ENCODE peak calls at places on chromosome 12, in seven cellular contexts. H is GM23338; A is cardiac muscle cell; X is colonic mucosa; Q is CD8-positive, alpha-beta T cell; T is foreskin fibroblast; W is ovary. L is an unnamed sample.
A peak's percentile ranks its signal among the peaks of the same experiment; 100 is the strongest.

GRCh38 chr12:21561158-21561557 is 35.1 kb downstream of the SPX start:
- DNase-seq in H (no peak), A (no peak), X (no peak), Q (no peak), T (no peak), W (no peak), L (no peak)

GRCh38 chr12:52686063-52686462 is 5.9 kb upstream of the KRT1 start:
- DNase-seq in H (no peak), A (no peak), X (peak; percentile 55), Q (no peak), T (no peak), W (no peak), L (no peak)

GRCh38 chr12:78448692-78449091 is 415.9 kb upstream of the SYT1 start:
- DNase-seq in H (no peak), A (no peak), X (no peak), Q (no peak), T (no peak), W (no peak), L (no peak)

GRCh38 chr12:38919191-38919590 is 13.8 kb upstream of the CPNE8 start:
- DNase-seq in H (no peak), A (no peak), X (no peak), Q (no peak), T (no peak), W (no peak), L (no peak)

GRCh38 chr12:101299931-101300330 is 20.0 kb downstream of the UTP20 start:
- DNase-seq in H (no peak), A (no peak), X (no peak), Q (no peak), T (peak; percentile 10), W (no peak), L (no peak)

GRCh38 chr12:43104524-43104923 is 447.5 kb downstream of the ADAMTS20 start:
- DNase-seq in H (no peak), A (peak; percentile 82), X (no peak), Q (no peak), T (peak; percentile 57), W (no peak), L (peak; percentile 18)

GRCh38 chr12:112978163-112979081 is at the start of gene OAS2:
- DNase-seq in H (peak; percentile 28), A (peak; percentile 83), X (peak; percentile 61), Q (peak; percentile 80), T (peak; percentile 74), W (peak; percentile 29), L (no peak)

GRCh38 chr12:46224401-46224800 is 44.4 kb downstream of the SLC38A1 start:
- DNase-seq in H (no peak), A (peak; percentile 79), X (peak; percentile 28), Q (no peak), T (peak; percentile 51), W (peak; percentile 32), L (no peak)

GRCh38 chr12:95204141-95204866 is 13.0 kb downstream of the FGD6 start:
- DNase-seq in H (peak; percentile 79), A (peak; percentile 91), X (peak; percentile 48), Q (no peak), T (peak; percentile 81), W (peak; percentile 74), L (no peak)

GRCh38 chr12:60594035-60594711 is 998.3 kb downstream of the SLC16A7 start:
- DNase-seq in H (no peak), A (no peak), X (no peak), Q (no peak), T (no peak), W (no peak), L (no peak)

GRCh38 chr12:116053479-116054195 is 223.9 kb downstream of the MED13L start:
- DNase-seq in H (no peak), A (peak; percentile 97), X (peak; percentile 23), Q (no peak), T (peak; percentile 83), W (peak; percentile 71), L (peak; percentile 57)

GRCh38 chr12:107411792-107412535 is 273.6 kb upstream of the PWP1 start:
- DNase-seq in H (no peak), A (no peak), X (no peak), Q (no peak), T (peak; percentile 78), W (no peak), L (no peak)

GRCh38 chr12:107417004-107417403 is 268.6 kb upstream of the PWP1 start:
- DNase-seq in H (no peak), A (no peak), X (no peak), Q (no peak), T (no peak), W (no peak), L (no peak)

GRCh38 chr12:107415834-107416233 is 269.8 kb upstream of the PWP1 start:
- DNase-seq in H (no peak), A (no peak), X (no peak), Q (no peak), T (peak; percentile 12), W (no peak), L (no peak)

GRCh38 chr12:107418976-107419375 is 266.6 kb upstream of the PWP1 start:
- DNase-seq in H (no peak), A (no peak), X (no peak), Q (no peak), T (no peak), W (no peak), L (no peak)

GRCh38 chr12:107415066-107415465 is 270.5 kb upstream of the PWP1 start:
- DNase-seq in H (no peak), A (no peak), X (no peak), Q (no peak), T (peak; percentile 40), W (no peak), L (no peak)
- H3K4me3 ChIP-seq in H (no peak overlapping the region), A (no peak overlapping the region), X (no peak overlapping the region), Q (no peak overlapping the region), T (no peak overlapping the region), W (no peak overlapping the region), L (no peak overlapping the region)

GRCh38 chr12:10718279-10718821 is 4.8 kb downstream of the YBX3 start:
- DNase-seq in H (peak; percentile 32), A (peak; percentile 68), X (no peak), Q (no peak), T (peak; percentile 60), W (no peak), L (no peak)

GRCh38 chr12:10716704-10717315 is 6.3 kb downstream of the YBX3 start:
- DNase-seq in H (peak; percentile 53), A (peak; percentile 91), X (peak; percentile 88), Q (no peak), T (peak; percentile 87), W (peak; percentile 88), L (peak; percentile 76)

GRCh38 chr12:10717410-10717809 is 5.7 kb downstream of the YBX3 start:
- DNase-seq in H (peak; percentile 12), A (peak; percentile 40), X (no peak), Q (no peak), T (no peak), W (no peak), L (no peak)

GRCh38 chr12:10715491-10715890 is 7.6 kb downstream of the YBX3 start:
- DNase-seq in H (no peak), A (no peak), X (no peak), Q (no peak), T (no peak), W (no peak), L (no peak)

GRCh38 chr12:10716277-10716676 is 6.8 kb downstream of the YBX3 start:
- DNase-seq in H (no peak), A (no peak), X (no peak), Q (no peak), T (no peak), W (no peak), L (peak; percentile 38)
- H3K4me3 ChIP-seq in H (no peak overlapping the region), A (no peak overlapping the region), X (no peak overlapping the region), Q (no peak overlapping the region), T (peak overlapping the region; percentile 24), W (no peak overlapping the region), L (no peak overlapping the region)

DNA sequence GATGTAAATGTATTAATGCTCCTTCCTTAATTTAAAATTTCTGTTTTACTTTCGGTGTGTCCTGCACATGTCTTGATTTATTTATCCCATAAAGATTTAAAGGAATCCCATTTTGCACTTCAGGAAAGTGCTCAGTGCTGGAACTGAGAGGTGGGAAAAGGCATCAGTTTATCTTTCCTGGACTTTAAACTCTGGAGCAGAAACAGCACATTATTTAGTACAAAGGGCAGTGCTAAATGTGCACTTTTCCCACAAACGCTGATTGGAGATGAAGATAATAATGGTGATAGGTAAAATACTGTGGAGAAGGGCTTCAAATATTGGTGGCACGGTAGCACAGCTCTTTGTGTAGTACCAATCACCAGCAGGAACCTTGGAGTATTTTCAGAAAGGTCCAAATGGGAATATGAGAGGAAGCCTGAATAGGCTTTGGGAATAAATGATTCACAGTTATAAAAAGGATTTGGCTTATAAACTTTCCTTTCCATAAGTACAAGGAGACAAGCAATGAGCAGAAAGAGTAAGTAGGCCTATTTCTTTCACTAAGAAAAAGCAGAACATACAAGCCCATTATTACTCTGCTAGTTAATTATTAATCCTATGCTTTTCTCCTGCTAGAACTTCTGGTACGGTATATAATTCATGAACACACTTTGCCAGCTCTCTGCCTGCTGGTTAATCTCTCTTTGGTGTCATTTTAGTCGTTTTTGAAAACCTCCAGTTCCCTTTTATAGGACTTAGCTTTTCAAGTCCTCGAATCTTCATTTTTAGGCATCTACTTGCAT is 58.4 kb downstream of the SLC15A5 start:
- DNase-seq in H (no peak), A (no peak), X (no peak), Q (no peak), T (no peak), W (no peak), L (no peak)
- H3K4me3 ChIP-seq in H (no peak overlapping the region), A (no peak overlapping the region), X (no peak overlapping the region), Q (no peak overlapping the region), T (no peak overlapping the region), W (no peak overlapping the region), L (no peak overlapping the region)

GRCh38 chr12:109573029-109573913 is at the start of the genes MMAB and MVK:
- DNase-seq in H (peak; percentile 100), A (peak; percentile 99), X (peak; percentile 99), Q (peak; percentile 99), T (peak; percentile 99), W (peak; percentile 99), L (peak; percentile 98)

GRCh38 chr12:109568486-109568885 is 4.8 kb downstream of the MMAB start:
- DNase-seq in H (no peak), A (no peak), X (no peak), Q (no peak), T (no peak), W (no peak), L (no peak)

GRCh38 chr12:109573914-109574244 is 285 bp downstream of the MVK start:
- DNase-seq in H (no peak), A (no peak), X (no peak), Q (no peak), T (no peak), W (no peak), L (no peak)

GRCh38 chr12:109572506-109572845 is 828 bp downstream of the MMAB start:
- DNase-seq in H (no peak), A (no peak), X (no peak), Q (no peak), T (no peak), W (no peak), L (no peak)

DNA sequence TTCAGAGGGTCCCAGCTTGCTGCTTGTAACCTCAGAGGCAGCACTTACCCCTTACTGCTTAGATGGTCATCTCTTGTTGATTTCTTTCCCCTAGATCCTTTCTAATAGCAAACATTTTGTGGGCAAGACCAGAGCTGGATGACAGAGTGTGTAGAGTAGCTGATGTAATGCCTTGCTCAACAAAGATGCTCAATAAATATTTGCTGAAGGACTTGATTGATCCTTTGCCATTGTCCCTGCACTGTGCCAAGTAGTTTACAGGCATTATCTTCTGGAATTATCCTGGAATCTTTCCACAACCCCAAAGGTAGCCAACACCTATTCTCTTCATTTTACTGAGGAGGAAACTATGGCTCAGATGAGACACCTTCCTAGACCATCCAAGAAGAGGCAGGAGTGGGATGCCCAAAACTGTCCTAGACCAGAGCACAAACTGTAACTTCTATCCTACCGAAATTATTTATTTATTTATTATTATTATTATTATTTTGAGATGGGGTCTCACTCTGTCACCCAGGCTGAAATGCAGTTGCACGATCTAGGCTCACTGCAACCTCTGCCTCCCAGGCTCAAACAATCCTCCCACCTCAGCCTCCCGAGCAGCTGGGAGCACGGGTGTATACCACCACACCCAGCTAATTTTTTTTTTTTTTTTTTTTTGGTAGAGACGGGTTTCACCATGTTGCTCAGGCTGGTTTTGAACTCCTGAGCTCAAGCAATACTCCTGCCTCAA is 1.4 kb downstream of the MMAB start:
- DNase-seq in H (no peak), A (no peak), X (no peak), Q (no peak), T (no peak), W (no peak), L (no peak)
- H3K4me3 ChIP-seq in H (peak overlapping the region; percentile 78), A (peak overlapping the region; percentile 38), X (no peak overlapping the region), Q (no peak overlapping the region), T (no peak overlapping the region), W (no peak overlapping the region), L (no peak overlapping the region)